ENCODE peak calls at places on chromosomes 3 and 15, in eight cellular contexts. I is coronary artery; A is heart left ventricle; E is transverse colon; Z is AG04449; T is CD4-positive, alpha-beta memory T cell; X is Caco-2; C is sigmoid colon. Y is an unnamed sample.

GRCh38 chr3:30418443-30418842 is 188.0 kb upstream of the TGFBR2 start:
- DNase-seq in I (no peak), A (no peak), E (no peak), Z (no peak), T (no peak), X (no peak), C (no peak), Y (no peak)

GRCh38 chr3:11288786-11289637 is 16.8 kb downstream of the ATG7 start:
- DNase-seq in I (no peak), A (no peak), E (no peak), Z (peak), T (no peak), X (no peak), C (no peak), Y (no peak)

GRCh38 chr15:100663066-100663465 is 60.7 kb downstream of the ASB7 start:
- DNase-seq in I (no peak), A (no peak), E (no peak), Z (no peak), T (no peak), X (peak), C (no peak), Y (no peak)

GRCh38 chr3:105866656-105867653 is 1.9 kb downstream of the CBLB start:
- DNase-seq in I (no peak), A (no peak), E (no peak), Z (no peak), T (peak), X (peak), C (peak), Y (no peak)

GRCh38 chr3:54783611-54784010 is 144.2 kb downstream of the LRTM1 start:
- DNase-seq in I (no peak), A (no peak), E (no peak), Z (peak), T (no peak), X (no peak), C (no peak), Y (no peak)

GRCh38 chr15:87713405-87713995 is 543.0 kb downstream of the NTRK3 start:
- DNase-seq in I (no peak), A (no peak), E (no peak), Z (no peak), T (no peak), X (no peak), C (no peak), Y (no peak)

GRCh38 chr3:53189276-53189675 is 28.3 kb downstream of the PRKCD start:
- DNase-seq in I (no peak), A (no peak), E (no peak), Z (no peak), T (no peak), X (no peak), C (no peak), Y (no peak)

GRCh38 chr3:28349397-28350000 is 875 bp upstream of the AZI2 start:
- DNase-seq in I (no peak), A (no peak), E (no peak), Z (peak), T (no peak), X (no peak), C (no peak), Y (no peak)

GRCh38 chr3:50573566-50574279 is 4.4 kb downstream of the HEMK1 start:
- DNase-seq in I (no peak), A (no peak), E (peak), Z (no peak), T (peak), X (no peak), C (no peak), Y (no peak)

GRCh38 chr15:95017950-95018349 is 786.6 kb downstream of the MCTP2 start:
- DNase-seq in I (no peak), A (peak), E (peak), Z (no peak), T (no peak), X (no peak), C (peak), Y (no peak)

GRCh38 chr3:126158016-126158911 is 22.1 kb downstream of the ALDH1L1 start:
- DNase-seq in I (no peak), A (no peak), E (no peak), Z (no peak), T (no peak), X (no peak), C (no peak), Y (no peak)

GRCh38 chr15:100918690-100919480 is at the start of gene LRRK1:
- DNase-seq in I (peak), A (peak), E (peak), Z (no peak), T (no peak), X (peak), C (no peak), Y (no peak)

GRCh38 chr3:123586131-123586530 is 1.3 kb upstream of the HACD2 start:
- DNase-seq in I (no peak), A (no peak), E (peak), Z (no peak), T (no peak), X (peak), C (no peak), Y (no peak)

GRCh38 chr3:15331606-15332404 is 581 bp downstream of the SH3BP5 start:
- DNase-seq in I (peak), A (peak), E (peak), Z (no peak), T (peak), X (peak), C (peak), Y (no peak)

GRCh38 chr15:67067161-67067853 is 1.9 kb downstream of the SMAD3 start:
- DNase-seq in I (no peak), A (no peak), E (no peak), Z (no peak), T (no peak), X (peak), C (no peak), Y (no peak)

GRCh38 chr3:20185364-20185732 is 658 bp downstream of the SGO1 start:
- DNase-seq in I (no peak), A (no peak), E (no peak), Z (no peak), T (peak), X (peak), C (no peak), Y (no peak)

GRCh38 chr15:65653341-65653740 is 31.6 kb downstream of the SLC24A1 start:
- DNase-seq in I (no peak), A (no peak), E (no peak), Z (no peak), T (no peak), X (no peak), C (no peak), Y (no peak)

GRCh38 chr3:81301230-81301629 is 460.2 kb downstream of the GBE1 start:
- DNase-seq in I (no peak), A (no peak), E (no peak), Z (no peak), T (no peak), X (no peak), C (no peak), Y (no peak)

GRCh38 chr3:46722443-46722842 is 4.8 kb upstream of the PRSS50 start:
- DNase-seq in I (no peak), A (no peak), E (no peak), Z (no peak), T (no peak), X (no peak), C (no peak), Y (no peak)

GRCh38 chr15:56765252-56765651 is 31.9 kb upstream of the ZNF280D start:
- DNase-seq in I (no peak), A (no peak), E (no peak), Z (peak), T (no peak), X (no peak), C (no peak), Y (no peak)

GRCh38 chr3:190988102-190988501 is 125.6 kb upstream of the GMNC start:
- DNase-seq in I (no peak), A (no peak), E (no peak), Z (no peak), T (no peak), X (no peak), C (no peak), Y (no peak)

GRCh38 chr3:147941984-147942383 is 532.8 kb downstream of the ZIC1 start:
- DNase-seq in I (no peak), A (no peak), E (no peak), Z (no peak), T (no peak), X (no peak), C (no peak), Y (no peak)

GRCh38 chr15:58227706-58228543 is 89.7 kb downstream of the AQP9 start:
- DNase-seq in I (no peak), A (peak), E (peak), Z (peak), T (peak), X (peak), C (peak), Y (peak)

DNA sequence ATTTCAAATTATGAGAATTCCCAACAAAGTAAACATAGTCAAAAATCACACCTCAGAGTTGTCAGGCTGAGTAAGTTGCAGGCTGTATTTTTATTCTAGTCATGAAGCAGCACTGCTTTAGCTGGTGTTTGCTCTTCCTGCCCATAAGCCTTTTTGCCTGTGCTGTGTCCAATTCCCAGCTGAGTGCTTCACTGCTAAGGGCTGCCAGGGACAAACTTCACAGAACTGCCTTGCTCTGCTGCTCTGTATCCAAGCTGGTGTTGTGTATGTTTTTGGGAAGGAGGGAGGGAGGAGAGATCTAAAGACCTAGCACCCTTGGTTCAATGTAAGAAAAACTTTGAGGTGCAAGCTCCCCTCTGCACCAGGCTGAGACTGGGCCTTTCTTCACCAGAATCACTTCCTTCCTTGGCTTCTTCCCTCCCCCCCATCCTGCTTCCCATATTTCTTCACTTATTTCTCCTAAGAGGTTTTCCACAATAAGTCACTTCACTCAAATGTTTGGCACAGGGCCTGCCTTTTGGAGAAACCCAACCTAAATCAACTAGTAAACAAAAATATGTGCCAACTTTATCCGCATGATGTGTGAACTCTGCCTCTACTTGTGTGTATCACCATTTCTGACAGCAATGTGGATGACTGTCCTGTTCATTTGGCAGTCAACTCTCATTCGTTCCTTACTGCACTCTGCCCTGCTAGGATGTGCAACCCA is 156.1 kb downstream of the TBL1XR1 start:
- DNase-seq in I (peak), A (no peak), E (no peak), Z (no peak), T (no peak), X (no peak), C (peak), Y (no peak)
- H3K4me3 ChIP-seq in I (peak), A (no peak), E (no peak), Z (no peak), T (no peak), X (no peak), C (no peak), Y (no peak)

GRCh38 chr15:89814112-89814742 is 425 bp downstream of the ANPEP start:
- DNase-seq in I (no peak), A (no peak), E (no peak), Z (no peak), T (peak), X (no peak), C (no peak), Y (no peak)
- H3K4me3 ChIP-seq in I (peak), A (peak), E (peak), Z (peak), T (no peak), X (no peak), C (peak), Y (peak)

GRCh38 chr3:170735821-170736220 is 134.2 kb downstream of the RPL22L1 start:
- DNase-seq in I (no peak), A (no peak), E (no peak), Z (no peak), T (no peak), X (no peak), C (no peak), Y (no peak)

GRCh38 chr3:170737763-170738162 is 132.2 kb downstream of the RPL22L1 start:
- DNase-seq in I (no peak), A (no peak), E (no peak), Z (no peak), T (no peak), X (no peak), C (no peak), Y (no peak)

GRCh38 chr3:170732660-170733245 is 137.2 kb downstream of the RPL22L1 start:
- DNase-seq in I (no peak), A (no peak), E (no peak), Z (no peak), T (no peak), X (no peak), C (no peak), Y (no peak)

GRCh38 chr3:170734043-170734736 is 135.8 kb downstream of the RPL22L1 start:
- DNase-seq in I (no peak), A (no peak), E (no peak), Z (no peak), T (no peak), X (no peak), C (no peak), Y (no peak)

GRCh38 chr3:170734737-170735070 is 135.3 kb downstream of the RPL22L1 start:
- DNase-seq in I (no peak), A (no peak), E (no peak), Z (no peak), T (no peak), X (no peak), C (no peak), Y (no peak)
- H3K4me3 ChIP-seq in I (no peak), A (no peak), E (no peak), Z (no peak), T (no peak), X (no peak), C (no peak), Y (no peak)

GRCh38 chr3:1375145-1375544 is 282.3 kb downstream of the CNTN6 start:
- DNase-seq in I (no peak), A (no peak), E (no peak), Z (no peak), T (no peak), X (no peak), C (no peak), Y (no peak)
- H3K4me3 ChIP-seq in I (no peak), A (no peak), E (no peak), Z (no peak), T (no peak), X (no peak), C (no peak), Y (no peak)

Y was measured in ascending aorta.